ENCODE peak calls at places on chromosomes 11 and 22, in nine cellular contexts. N is Calu3, K is AG10803, C is progenitor cell of endocrine pancreas, H is H1, Q is Peyer's patch, E is colonic mucosa, P is left lung, G is gastrocnemius medialis. O is an unnamed sample.

GRCh38 chr11:74055938-74056337 is 47.1 kb upstream of the UCP3 start:
- DNase-seq in N (no peak), K (peak; percentile 34), C (no peak), H (no peak), Q (no peak), E (no peak), P (no peak), G (peak; percentile 32), O (no peak)

GRCh38 chr22:43293661-43294392 is 49.3 kb downstream of the SCUBE1 start:
- DNase-seq in N (no peak), K (peak; percentile 46), C (peak; percentile 23), H (no peak), Q (peak; percentile 82), E (peak; percentile 78), P (no peak), G (peak; percentile 80), O (no peak)

GRCh38 chr22:38872831-38873248 is 824 bp upstream of the CBX6 start:
- DNase-seq in N (no peak), K (peak; percentile 49), C (peak; percentile 47), H (peak; percentile 79), Q (no peak), E (peak; percentile 49), P (peak; percentile 89), G (peak; percentile 44), O (peak; percentile 42)

GRCh38 chr11:45304111-45304991 is 18.2 kb upstream of the SYT13 start:
- DNase-seq in N (no peak), K (no peak), C (no peak), H (no peak), Q (no peak), E (no peak), P (no peak), G (no peak), O (no peak)

GRCh38 chr11:70828498-70829159 is 423.7 kb downstream of the SHANK2 start:
- DNase-seq in N (no peak), K (peak; percentile 1), C (no peak), H (no peak), Q (no peak), E (peak; percentile 30), P (no peak), G (no peak), O (no peak)

GRCh38 chr11:121810291-121810690 is 305.7 kb downstream of the BLID start:
- DNase-seq in N (no peak), K (peak; percentile 69), C (no peak), H (no peak), Q (no peak), E (no peak), P (no peak), G (no peak), O (no peak)

GRCh38 chr11:17734986-17735822 is 623 bp downstream of the KCNC1 start:
- DNase-seq in N (peak; percentile 70), K (peak; percentile 58), C (peak; percentile 82), H (peak; percentile 84), Q (peak; percentile 71), E (peak; percentile 30), P (peak; percentile 88), G (no peak), O (peak; percentile 73)

GRCh38 chr11:69454018-69454417 is 27.4 kb upstream of the LINC01488 start:
- DNase-seq in N (no peak), K (no peak), C (no peak), H (no peak), Q (no peak), E (no peak), P (no peak), G (no peak), O (no peak)

GRCh38 chr22:31830721-31831070 is 76.9 kb downstream of the DEPDC5 start:
- DNase-seq in N (no peak), K (no peak), C (no peak), H (no peak), Q (no peak), E (no peak), P (no peak), G (no peak), O (no peak)

GRCh38 chr11:11969380-11970215 is 38.8 kb downstream of the DKK3 start:
- DNase-seq in N (no peak), K (peak; percentile 29), C (no peak), H (no peak), Q (no peak), E (no peak), P (no peak), G (no peak), O (no peak)

GRCh38 chr11:27971256-27971655 is 136.7 kb downstream of the KIF18A start:
- DNase-seq in N (no peak), K (peak; percentile 41), C (no peak), H (no peak), Q (no peak), E (no peak), P (no peak), G (no peak), O (no peak)

GRCh38 chr11:58024601-58025091 is 965 bp downstream of the OR9Q1 start:
- DNase-seq in N (no peak), K (peak; percentile 72), C (no peak), H (no peak), Q (peak; percentile 78), E (peak; percentile 54), P (no peak), G (peak; percentile 55), O (no peak)

GRCh38 chr11:6812391-6813005 is 13.0 kb upstream of the OR6A2 start:
- DNase-seq in N (peak; percentile 29), K (peak; percentile 38), C (no peak), H (no peak), Q (no peak), E (peak; percentile 29), P (no peak), G (no peak), O (no peak)

GRCh38 chr22:42428025-42428424 is 4.2 kb downstream of the NFAM1 start:
- DNase-seq in N (no peak), K (no peak), C (no peak), H (no peak), Q (peak; percentile 33), E (no peak), P (no peak), G (no peak), O (no peak)

DNA sequence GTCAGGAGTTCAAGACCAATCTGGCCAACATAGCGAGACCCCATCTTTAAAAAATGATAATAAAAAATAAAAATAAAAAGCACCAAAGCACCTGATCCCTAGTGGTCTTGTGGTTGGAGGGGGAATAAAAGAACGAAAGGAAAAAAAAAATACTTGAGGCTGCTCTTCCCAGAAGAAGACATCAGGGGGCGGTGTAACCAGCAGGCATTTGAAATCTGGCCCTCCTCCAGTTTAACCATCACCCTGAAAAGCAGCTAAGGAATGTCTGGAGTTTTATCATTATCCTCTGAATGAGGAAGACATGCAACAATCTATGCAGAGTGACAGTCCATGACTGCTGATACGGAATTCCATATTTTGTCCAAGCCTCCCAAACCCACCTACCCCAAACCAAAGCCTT is 5.6 kb upstream of the KCTD17 start:
- DNase-seq in N (no peak), K (peak; percentile 66), C (no peak), H (no peak), Q (no peak), E (no peak), P (no peak), G (no peak), O (no peak)
- TF ChIP-seq CTCF in N (no peak), K (peak; percentile 69), C (peak; percentile 64), H (peak; percentile 27), Q (peak; percentile 38), E (peak; percentile 57), P (peak; percentile 11), G (no peak), O (peak; percentile 52)

GRCh38 chr11:47259178-47259977 is 1.6 kb downstream of the NR1H3 start:
- DNase-seq in N (peak; percentile 51), K (peak; percentile 31), C (no peak), H (peak; percentile 85), Q (no peak), E (peak; percentile 69), P (no peak), G (no peak), O (no peak)
- TF ChIP-seq CTCF in N (peak; percentile 53), K (peak; percentile 67), C (peak; percentile 57), H (peak; percentile 70), Q (peak; percentile 46), E (peak; percentile 64), P (peak; percentile 33), G (peak; percentile 48), O (peak; percentile 33)

GRCh38 chr11:64267207-64267945 is 16.0 kb downstream of the PLCB3 start:
- DNase-seq in N (no peak), K (no peak), C (no peak), H (no peak), Q (peak; percentile 67), E (peak; percentile 60), P (peak; percentile 85), G (no peak), O (no peak)

GRCh38 chr11:64268028-64268686 is 16.3 kb downstream of the BAD start:
- DNase-seq in N (no peak), K (no peak), C (no peak), H (no peak), Q (no peak), E (no peak), P (peak; percentile 82), G (peak; percentile 44), O (no peak)

GRCh38 chr11:64271339-64272132 is 12.9 kb downstream of the BAD start:
- DNase-seq in N (peak; percentile 90), K (peak; percentile 95), C (peak; percentile 77), H (peak; percentile 87), Q (peak; percentile 90), E (peak; percentile 91), P (peak; percentile 91), G (peak; percentile 93), O (peak; percentile 83)

GRCh38 chr11:64268687-64269379 is 15.6 kb downstream of the BAD start:
- DNase-seq in N (peak; percentile 56), K (peak; percentile 51), C (no peak), H (peak; percentile 76), Q (peak; percentile 81), E (peak; percentile 82), P (no peak), G (peak; percentile 72), O (no peak)

DNA sequence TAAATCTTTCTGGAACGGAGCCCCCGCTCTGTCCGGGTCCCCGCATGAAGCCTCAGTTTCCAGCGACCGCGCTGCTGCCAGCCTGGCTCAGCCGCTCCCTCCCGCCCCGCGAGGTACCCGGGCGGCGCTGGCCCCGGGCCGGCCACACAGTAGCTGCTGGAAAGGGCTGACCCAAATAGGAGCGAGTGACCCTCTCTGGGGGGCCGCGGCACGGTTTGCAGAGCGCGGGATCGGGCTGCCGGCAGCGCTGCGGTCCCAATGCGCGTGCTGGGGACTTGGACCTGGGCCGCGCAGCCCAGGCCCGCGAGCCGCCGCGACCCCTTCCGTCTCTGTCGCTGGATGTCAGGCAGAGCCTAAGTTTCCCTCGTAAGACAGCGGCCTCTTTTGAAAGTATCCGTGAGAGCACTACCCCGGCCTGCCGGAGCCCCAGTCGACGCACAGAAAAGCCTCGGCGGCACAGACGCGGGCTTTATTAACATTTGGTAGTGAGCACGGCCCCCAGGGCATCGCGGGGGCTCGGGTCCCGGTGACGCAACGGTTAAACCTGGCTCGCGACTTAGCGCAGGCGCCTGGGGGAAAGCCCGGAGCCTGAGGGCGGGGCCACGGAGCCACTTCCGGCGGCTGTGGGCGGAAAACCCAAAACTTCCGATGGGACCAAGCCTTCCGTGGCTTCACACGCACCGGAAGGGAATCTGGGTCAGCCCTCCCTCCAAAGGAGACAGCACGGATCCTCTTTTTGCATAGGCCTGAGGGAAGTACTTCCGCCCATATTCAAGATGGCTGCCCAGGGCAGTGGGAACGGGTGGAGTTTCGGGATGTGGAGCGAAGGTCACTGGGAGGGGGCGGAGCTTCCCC is 14.9 kb downstream of the BAD start:
- DNase-seq in N (peak; percentile 97), K (peak; percentile 100), C (peak; percentile 91), H (peak; percentile 95), Q (peak; percentile 98), E (peak; percentile 97), P (peak; percentile 98), G (peak; percentile 99), O (peak; percentile 97)
- TF ChIP-seq CTCF in N (no peak), K (no peak), C (peak; percentile 19), H (no peak), Q (peak; percentile 25), E (no peak), P (no peak), G (peak; percentile 11), O (no peak)

GRCh38 chr11:60672255-60672654 is 27.2 kb upstream of the MS4A8 start:
- DNase-seq in N (no peak), K (no peak), C (no peak), H (no peak), Q (no peak), E (no peak), P (no peak), G (no peak), O (no peak)
- TF ChIP-seq CTCF in N (no peak), K (no peak), C (no peak), H (no peak), Q (no peak), E (no peak), P (no peak), G (no peak), O (no peak)